ENCODE peak calls at places on chromosomes 16 and 17, in six cellular contexts. W is activated CD8-positive, alpha-beta T cell treated with anti-CD3 and anti-CD28 coated beads for 36 hours; J is lower leg skin; B is T follicular helper cell; T is NCI-H2029; D is NCI-H1436. G is an unnamed sample.

GRCh38 chr17:79777844-79778503 is at the start of gene CBX2:
- DNase-seq in B (peak; percentile 63), J (peak; percentile 28), W (peak; percentile 77), D (peak; percentile 84), T (peak; percentile 30), G (no peak)

GRCh38 chr17:31200287-31200686 is 96.8 kb downstream of the OMG start:
- DNase-seq in B (no peak), T (no peak), J (no peak), W (no peak), D (no peak), G (no peak)

GRCh38 chr16:31269541-31269940 is 9.8 kb downstream of the ITGAM start:
- DNase-seq in J (no peak), T (no peak), B (no peak), W (no peak), D (no peak), G (no peak)

GRCh38 chr16:87201777-87202176 is 115.4 kb downstream of the C16orf95 start:
- DNase-seq in J (no peak), W (no peak), B (no peak), T (no peak), D (no peak), G (no peak)

GRCh38 chr16:67518676-67519075 is 10.0 kb upstream of the RIPOR1 start:
- DNase-seq in W (no peak), B (no peak), T (no peak), D (no peak), J (no peak), G (no peak)

GRCh38 chr16:81623365-81624102 is 155.6 kb upstream of the PLCG2 start:
- DNase-seq in T (no peak), W (peak; percentile 74), J (no peak), B (peak; percentile 33), D (peak; percentile 76), G (no peak)

GRCh38 chr16:86572041-86572521 is 5.5 kb downstream of the FOXC2 start:
- DNase-seq in W (no peak), D (no peak), T (no peak), B (no peak), J (no peak), G (no peak)

GRCh38 chr17:76376318-76377133 is 7.9 kb upstream of the SPHK1 start:
- DNase-seq in D (no peak), W (no peak), B (no peak), J (no peak), T (no peak), G (no peak)

GRCh38 chr16:30069575-30070462 is 4.3 kb downstream of the ALDOA start:
- DNase-seq in J (no peak), W (no peak), B (no peak), D (no peak), T (no peak), G (no peak)

GRCh38 chr17:7045492-7046126 is 1.7 kb upstream of the SLC16A11 start:
- DNase-seq in W (peak; percentile 66), D (peak; percentile 51), J (no peak), B (peak; percentile 34), T (peak; percentile 13), G (no peak)

GRCh38 chr17:76840884-76841775 is 27.1 kb upstream of the MGAT5B start:
- DNase-seq in B (no peak), D (no peak), W (no peak), J (no peak), T (no peak), G (no peak)

GRCh38 chr16:48963306-48963705 is 318.3 kb downstream of the CBLN1 start:
- DNase-seq in J (no peak), B (no peak), W (no peak), T (no peak), D (no peak), G (no peak)

GRCh38 chr17:15659663-15660062 is 24.4 kb downstream of the TRIM16 start:
- DNase-seq in W (no peak), B (no peak), D (no peak), J (no peak), T (no peak), G (no peak)

GRCh38 chr17:4703330-4703691 is 626 bp downstream of the PELP1 start:
- DNase-seq in J (no peak), D (no peak), W (no peak), T (no peak), B (no peak), G (no peak)

GRCh38 chr17:17391575-17392370 is 85.0 kb upstream of the MED9 start:
- DNase-seq in D (no peak), T (no peak), J (no peak), B (peak; percentile 54), W (peak; percentile 86), G (no peak)

GRCh38 chr17:78358538-78359215 is 1.2 kb downstream of the SOCS3 start:
- DNase-seq in D (no peak), B (no peak), T (no peak), W (peak; percentile 41), J (no peak), G (no peak)

GRCh38 chr17:2905269-2905668 is 109.0 kb downstream of the RAP1GAP2 start:
- DNase-seq in B (no peak), J (no peak), T (no peak), D (no peak), W (no peak), G (no peak)

GRCh38 chr17:79850571-79851460 is 11.6 kb upstream of the CBX4 start:
- DNase-seq in W (peak; percentile 57), D (no peak), J (no peak), B (no peak), T (no peak), G (no peak)

G was measured in thoracic aorta.